ENCODE peak calls at places on chromosomes 2 and 18, in six cellular contexts. One of them, this sample, is unnamed.

GRCh38 chr2:111168528-111168929 is 47.8 kb downstream of the BCL2L11 start:
- DNase-seq in lung: no peak
- DNase-seq in colonic mucosa: peak; percentile 63
- DNase-seq in A549: peak; percentile 68
- DNase-seq in CD8-positive, alpha-beta T cell: peak; percentile 17
- DNase-seq in NB4: peak; percentile 68
- DNase-seq in this sample: peak; percentile 67

GRCh38 chr2:45237850-45238542 is 228.7 kb upstream of the SIX2 start:
- DNase-seq in CD8-positive, alpha-beta T cell: no peak
- DNase-seq in colonic mucosa: no peak
- DNase-seq in NB4: peak; percentile 91
- DNase-seq in lung: peak; percentile 28
- DNase-seq in A549: peak; percentile 84
- DNase-seq in this sample: no peak

GRCh38 chr18:75072672-75073371 is 136.1 kb downstream of the PTGR3 start:
- DNase-seq in A549: no peak
- DNase-seq in NB4: no peak
- DNase-seq in CD8-positive, alpha-beta T cell: no peak
- DNase-seq in lung: no peak
- DNase-seq in colonic mucosa: no peak
- DNase-seq in this sample: no peak

GRCh38 chr18:35049111-35050003 is 8.1 kb downstream of the MAPRE2 start:
- DNase-seq in A549: no peak
- DNase-seq in CD8-positive, alpha-beta T cell: no peak
- DNase-seq in lung: no peak
- DNase-seq in NB4: peak; percentile 44
- DNase-seq in colonic mucosa: no peak
- DNase-seq in this sample: no peak

GRCh38 chr2:237182422-237183123 is 96.9 kb downstream of the COPS8 start:
- DNase-seq in CD8-positive, alpha-beta T cell: no peak
- DNase-seq in lung: no peak
- DNase-seq in A549: no peak
- DNase-seq in NB4: no peak
- DNase-seq in colonic mucosa: no peak
- DNase-seq in this sample: no peak

GRCh38 chr18:22697561-22697960 is 235.6 kb upstream of the RBBP8 start:
- DNase-seq in CD8-positive, alpha-beta T cell: no peak
- DNase-seq in NB4: no peak
- DNase-seq in A549: no peak
- DNase-seq in lung: no peak
- DNase-seq in colonic mucosa: no peak
- DNase-seq in this sample: no peak

GRCh38 chr2:204664708-204665121 is 119.4 kb downstream of the PARD3B start:
- DNase-seq in colonic mucosa: no peak
- DNase-seq in A549: peak; percentile 63
- DNase-seq in NB4: no peak
- DNase-seq in CD8-positive, alpha-beta T cell: no peak
- DNase-seq in lung: no peak
- DNase-seq in this sample: no peak

GRCh38 chr2:43759195-43759594 is 14.6 kb upstream of the DYNC2LI1 start:
- DNase-seq in colonic mucosa: no peak
- DNase-seq in CD8-positive, alpha-beta T cell: no peak
- DNase-seq in NB4: no peak
- DNase-seq in A549: peak; percentile 82
- DNase-seq in lung: no peak
- DNase-seq in this sample: no peak

GRCh38 chr2:185202928-185203327 is 535.7 kb upstream of the FSIP2 start:
- DNase-seq in NB4: no peak
- DNase-seq in colonic mucosa: no peak
- DNase-seq in A549: no peak
- DNase-seq in CD8-positive, alpha-beta T cell: no peak
- DNase-seq in lung: no peak
- DNase-seq in this sample: no peak

GRCh38 chr2:235641333-235641732 is 147.5 kb downstream of the AGAP1 start:
- DNase-seq in NB4: no peak
- DNase-seq in A549: no peak
- DNase-seq in lung: peak; percentile 60
- DNase-seq in CD8-positive, alpha-beta T cell: no peak
- DNase-seq in colonic mucosa: no peak
- DNase-seq in this sample: no peak

GRCh38 chr2:224944707-224945106 is 97.6 kb downstream of the DOCK10 start:
- DNase-seq in colonic mucosa: no peak
- DNase-seq in lung: no peak
- DNase-seq in NB4: no peak
- DNase-seq in CD8-positive, alpha-beta T cell: no peak
- DNase-seq in A549: no peak
- DNase-seq in this sample: no peak

GRCh38 chr2:172259835-172260234 is 157.1 kb upstream of the DLX2 start:
- DNase-seq in NB4: no peak
- DNase-seq in colonic mucosa: no peak
- DNase-seq in CD8-positive, alpha-beta T cell: no peak
- DNase-seq in lung: no peak
- DNase-seq in A549: no peak
- DNase-seq in this sample: no peak

GRCh38 chr18:5452943-5453342 is 90.9 kb downstream of the EPB41L3 start:
- DNase-seq in A549: no peak
- DNase-seq in lung: no peak
- DNase-seq in CD8-positive, alpha-beta T cell: no peak
- DNase-seq in colonic mucosa: no peak
- DNase-seq in NB4: no peak
- DNase-seq in this sample: no peak

GRCh38 chr18:5455644-5456043 is 88.2 kb downstream of the EPB41L3 start:
- DNase-seq in lung: no peak
- DNase-seq in CD8-positive, alpha-beta T cell: no peak
- DNase-seq in NB4: no peak
- DNase-seq in colonic mucosa: no peak
- DNase-seq in A549: no peak
- DNase-seq in this sample: no peak

GRCh38 chr18:5457467-5457957 is 86.3 kb downstream of the EPB41L3 start:
- DNase-seq in lung: no peak
- DNase-seq in CD8-positive, alpha-beta T cell: no peak
- DNase-seq in NB4: no peak
- DNase-seq in A549: no peak
- DNase-seq in colonic mucosa: no peak
- DNase-seq in this sample: no peak

GRCh38 chr18:5461056-5461455 is 82.7 kb downstream of the EPB41L3 start:
- DNase-seq in CD8-positive, alpha-beta T cell: no peak
- DNase-seq in colonic mucosa: no peak
- DNase-seq in A549: no peak
- DNase-seq in NB4: no peak
- DNase-seq in lung: no peak
- DNase-seq in this sample: no peak

GRCh38 chr18:5456577-5457466 is 87.0 kb downstream of the EPB41L3 start:
- DNase-seq in colonic mucosa: no peak
- DNase-seq in NB4: no peak
- DNase-seq in lung: no peak
- DNase-seq in CD8-positive, alpha-beta T cell: no peak
- DNase-seq in A549: no peak
- DNase-seq in this sample: no peak
- TF ChIP-seq CTCF in colonic mucosa: no peak
- TF ChIP-seq CTCF in NB4: no peak
- TF ChIP-seq CTCF in lung: no peak
- TF ChIP-seq CTCF in CD8-positive, alpha-beta T cell: peak; percentile 14
- TF ChIP-seq CTCF in A549: no peak
- TF ChIP-seq CTCF in this sample: no peak

GRCh38 chr2:190635781-190636180 is 13.1 kb upstream of the NAB1 start:
- DNase-seq in colonic mucosa: no peak
- DNase-seq in lung: no peak
- DNase-seq in NB4: peak; percentile 17
- DNase-seq in CD8-positive, alpha-beta T cell: no peak
- DNase-seq in A549: peak; percentile 49
- DNase-seq in this sample: no peak
- TF ChIP-seq CTCF in colonic mucosa: no peak
- TF ChIP-seq CTCF in lung: no peak
- TF ChIP-seq CTCF in NB4: no peak
- TF ChIP-seq CTCF in CD8-positive, alpha-beta T cell: no peak
- TF ChIP-seq CTCF in A549: peak; percentile 14
- TF ChIP-seq CTCF in this sample: no peak

GRCh38 chr18:607930-608329 is 11.1 kb downstream of the CLUL1 start:
- DNase-seq in CD8-positive, alpha-beta T cell: no peak
- DNase-seq in colonic mucosa: no peak
- DNase-seq in NB4: no peak
- DNase-seq in lung: no peak
- DNase-seq in A549: no peak
- DNase-seq in this sample: no peak

GRCh38 chr18:615773-616172 is 19.0 kb downstream of the CLUL1 start:
- DNase-seq in A549: no peak
- DNase-seq in NB4: no peak
- DNase-seq in lung: no peak
- DNase-seq in colonic mucosa: no peak
- DNase-seq in CD8-positive, alpha-beta T cell: no peak
- DNase-seq in this sample: peak; percentile 28

GRCh38 chr18:614980-615607 is 18.3 kb downstream of the CLUL1 start:
- DNase-seq in colonic mucosa: no peak
- DNase-seq in A549: no peak
- DNase-seq in lung: no peak
- DNase-seq in NB4: no peak
- DNase-seq in CD8-positive, alpha-beta T cell: no peak
- DNase-seq in this sample: no peak

GRCh38 chr18:614193-614592 is 17.4 kb downstream of the CLUL1 start:
- DNase-seq in lung: no peak
- DNase-seq in A549: no peak
- DNase-seq in CD8-positive, alpha-beta T cell: no peak
- DNase-seq in NB4: no peak
- DNase-seq in colonic mucosa: no peak
- DNase-seq in this sample: no peak

GRCh38 chr18:610214-610928 is 13.6 kb downstream of the CLUL1 start:
- DNase-seq in A549: no peak
- DNase-seq in lung: no peak
- DNase-seq in NB4: no peak
- DNase-seq in CD8-positive, alpha-beta T cell: no peak
- DNase-seq in colonic mucosa: no peak
- DNase-seq in this sample: no peak
- TF ChIP-seq CTCF in A549: no peak
- TF ChIP-seq CTCF in lung: no peak
- TF ChIP-seq CTCF in NB4: no peak
- TF ChIP-seq CTCF in CD8-positive, alpha-beta T cell: no peak
- TF ChIP-seq CTCF in colonic mucosa: no peak
- TF ChIP-seq CTCF in this sample: no peak

DNA sequence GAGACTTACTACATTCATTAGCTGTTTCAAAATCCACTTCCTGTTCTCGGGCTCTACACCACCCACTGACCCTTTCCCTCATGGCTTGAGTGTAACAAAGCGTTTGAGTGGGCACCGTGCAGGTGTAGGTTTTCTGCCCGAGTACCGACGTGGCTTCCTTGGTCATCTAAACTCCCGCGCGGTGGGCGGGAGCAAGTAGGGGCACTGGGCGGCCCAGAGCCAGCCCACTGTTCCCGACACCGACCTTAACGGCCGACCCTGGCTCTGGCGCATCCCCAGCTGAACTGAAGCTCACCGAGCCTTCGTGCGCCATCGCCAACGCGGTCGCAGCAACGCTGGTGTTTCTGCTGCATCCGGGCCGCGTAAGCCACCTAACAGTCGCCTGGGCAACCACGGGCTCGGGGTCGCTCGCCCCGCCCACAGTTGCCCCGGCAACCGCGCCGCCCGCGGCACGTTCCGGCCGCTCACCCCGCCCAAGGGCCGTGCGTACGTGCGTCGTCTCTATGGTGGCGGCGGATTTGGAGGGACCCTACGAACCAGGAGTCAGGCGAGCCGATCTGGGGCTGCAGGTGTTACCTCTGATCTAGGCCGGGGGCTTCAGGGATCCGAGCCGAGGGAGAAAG is at the start of the genes C2orf81 and WDR54:
- DNase-seq in A549: peak; percentile 93
- DNase-seq in CD8-positive, alpha-beta T cell: peak; percentile 94
- DNase-seq in colonic mucosa: peak; percentile 87
- DNase-seq in NB4: peak; percentile 96
- DNase-seq in lung: peak; percentile 86
- DNase-seq in this sample: peak; percentile 89
- TF ChIP-seq CTCF in A549: no peak
- TF ChIP-seq CTCF in CD8-positive, alpha-beta T cell: no peak
- TF ChIP-seq CTCF in colonic mucosa: no peak
- TF ChIP-seq CTCF in NB4: no peak
- TF ChIP-seq CTCF in lung: no peak
- TF ChIP-seq CTCF in this sample: no peak

This sample was measured in stomach.